ENCODE peak calls at places on chromosomes 16 and 17, in nine cellular contexts. Y is HTR-8/SVneo; X is HCT116; C is activated B cell treated with CpG ODN at 0.5 μM for 24 hours; H is HT-29; P is MCF 10A; I is ACHN; J is stimulated activated CD4-positive, alpha-beta T cell treated with anti-CD3 and anti-CD28 coated beads, Interleukin-4, amount 100 ng/mL, for 4 hours; W is GM12865. M is an unnamed sample.

GRCh38 chr16:68800257-68800875 is 43.0 kb upstream of the TANGO6 start:
- DNase-seq in Y (peak), X (peak), C (peak), H (peak), P (peak), I (peak), J (peak), W (peak), M (peak)

GRCh38 chr16:54026456-54026855 is 260.1 kb downstream of the IRX3 start:
- DNase-seq in Y (no peak), X (no peak), C (no peak), H (no peak), P (no peak), I (no peak), J (no peak), W (no peak), M (peak)

GRCh38 chr16:50478021-50478772 is 70.0 kb upstream of the NKD1 start:
- DNase-seq in Y (no peak), X (no peak), C (no peak), H (no peak), P (no peak), I (no peak), J (no peak), W (no peak), M (no peak)

GRCh38 chr16:81675662-81676535 is 103.2 kb upstream of the PLCG2 start:
- DNase-seq in Y (no peak), X (no peak), C (no peak), H (no peak), P (no peak), I (no peak), J (no peak), W (no peak), M (no peak)

GRCh38 chr16:30660424-30661251 is 2.4 kb downstream of the FBRS start:
- DNase-seq in Y (no peak), X (no peak), C (peak), H (peak), P (no peak), I (no peak), J (peak), W (peak), M (no peak)

GRCh38 chr16:48335961-48336360 is 49.3 kb downstream of the SIAH1 start:
- DNase-seq in Y (no peak), X (no peak), C (no peak), H (no peak), P (no peak), I (no peak), J (no peak), W (no peak), M (peak)

GRCh38 chr16:5041604-5042133 is 7.9 kb upstream of the NAGPA start:
- DNase-seq in Y (peak), X (peak), C (no peak), H (no peak), P (peak), I (peak), J (no peak), W (peak), M (peak)

GRCh38 chr16:57053206-57053605 is 39.2 kb upstream of the CPNE2 start:
- DNase-seq in Y (no peak), X (no peak), C (no peak), H (no peak), P (no peak), I (no peak), J (no peak), W (no peak), M (no peak)

GRCh38 chr16:88050952-88051660 is 99.9 kb downstream of the BANP start:
- DNase-seq in Y (no peak), X (no peak), C (no peak), H (no peak), P (no peak), I (no peak), J (no peak), W (no peak), M (no peak)

GRCh38 chr17:58667934-58668597 is 23.8 kb downstream of the TEX14 start:
- DNase-seq in Y (peak), X (no peak), C (no peak), H (no peak), P (peak), I (no peak), J (no peak), W (no peak), M (peak)